ENCODE peak calls at places on chromosomes 11 and 22, in four cellular contexts. X, D, G and T are unnamed samples.
A peak's percentile ranks its signal among the peaks of the same experiment; 100 is the strongest.

GRCh38 chr22:49960967-49961600 is 512 bp downstream of the PIM3 start:
- DNase-seq in X (no peak), D (peak; percentile 70), G (no peak), T (no peak)

GRCh38 chr11:130578738-130579368 is 130.4 kb downstream of the ADAMTS15 start:
- DNase-seq in X (no peak), D (no peak), G (no peak), T (no peak)

GRCh38 chr11:14905104-14906033 is 13.3 kb upstream of the CYP2R1 start:
- DNase-seq in X (no peak), D (peak; percentile 88), G (no peak), T (no peak)

GRCh38 chr11:118434553-118435232 is 1.6 kb upstream of the KMT2A start:
- DNase-seq in X (no peak), D (peak; percentile 69), G (no peak), T (no peak)

GRCh38 chr11:73320786-73321325 is 12.8 kb downstream of the ARHGEF17 start:
- DNase-seq in X (no peak), D (no peak), G (no peak), T (no peak)

GRCh38 chr22:23404689-23405365 is 175.3 kb downstream of the IGLL1 start:
- DNase-seq in X (no peak), D (no peak), G (no peak), T (no peak)

GRCh38 chr22:30262917-30263741 is 3.5 kb downstream of the OSM start:
- DNase-seq in X (no peak), D (peak; percentile 84), G (peak; percentile 45), T (no peak)

GRCh38 chr11:5043385-5043784 is 2.9 kb upstream of the OR52J3 start:
- DNase-seq in X (peak; percentile 6), D (no peak), G (no peak), T (no peak)

GRCh38 chr11:113796663-113797259 is 17.2 kb downstream of the CLDN25 start:
- DNase-seq in X (peak; percentile 5), D (no peak), G (no peak), T (peak; percentile 36)

GRCh38 chr22:46293591-46294260 is 2.9 kb upstream of the GTSE1 start:
- DNase-seq in X (peak; percentile 27), D (no peak), G (no peak), T (no peak)

GRCh38 chr22:25452116-25452700 is 112.3 kb upstream of the GRK3 start:
- DNase-seq in X (no peak), D (no peak), G (no peak), T (no peak)

GRCh38 chr11:45921561-45922424 is 663 bp upstream of the LARGE2 start:
- DNase-seq in X (no peak), D (peak; percentile 47), G (no peak), T (no peak)

GRCh38 chr11:7677071-7677470 is 3.8 kb upstream of the CYB5R2 start:
- DNase-seq in X (no peak), D (no peak), G (no peak), T (no peak)

GRCh38 chr11:88175707-88176066 is 444 bp upstream of the RAB38 start:
- DNase-seq in X (no peak), D (no peak), G (no peak), T (no peak)

GRCh38 chr11:65491614-65492386 is 7.0 kb upstream of the MALAT1 start:
- DNase-seq in X (peak; percentile 99), D (no peak), G (no peak), T (no peak)

GRCh38 chr11:1307998-1308744 is 1.3 kb downstream of the TOLLIP start:
- DNase-seq in X (no peak), D (no peak), G (no peak), T (no peak)

GRCh38 chr22:47175761-47176359 is 413.4 kb downstream of the TBC1D22A start:
- DNase-seq in X (no peak), D (peak; percentile 43), G (no peak), T (no peak)

GRCh38 chr11:43933226-43933607 is 9.2 kb upstream of the C11orf96 start:
- DNase-seq in X (no peak), D (no peak), G (no peak), T (no peak)

GRCh38 chr11:108616549-108616948 is 23.0 kb upstream of the EXPH5 start:
- DNase-seq in X (peak; percentile 85), D (no peak), G (no peak), T (peak; percentile 50)

GRCh38 chr11:114197799-114198500 is 98.2 kb upstream of the NNMT start:
- DNase-seq in X (peak; percentile 6), D (no peak), G (no peak), T (no peak)

GRCh38 chr11:68750988-68751325 is 363 bp downstream of the TESMIN start:
- DNase-seq in X (no peak), D (no peak), G (no peak), T (no peak)

GRCh38 chr22:46352691-46353386 is 17.3 kb downstream of the TRMU start:
- DNase-seq in X (no peak), D (no peak), G (no peak), T (peak; percentile 67)

GRCh38 chr11:38718049-38718448 is 2120.0 kb upstream of the RAG2 start:
- DNase-seq in X (no peak), D (no peak), G (no peak), T (no peak)

GRCh38 chr11:16881074-16881709 is 133.0 kb downstream of the PLEKHA7 start:
- DNase-seq in X (no peak), D (no peak), G (no peak), T (peak; percentile 46)

GRCh38 chr11:94934362-94934761 is 39.0 kb downstream of the CWC15 start:
- DNase-seq in X (no peak), D (no peak), G (no peak), T (no peak)

GRCh38 chr11:46294365-46295309 is 17.2 kb downstream of the CREB3L1 start:
- DNase-seq in X (peak; percentile 93), D (no peak), G (no peak), T (peak; percentile 87)

GRCh38 chr11:124870430-124870829 is 5.2 kb downstream of the ROBO3 start:
- DNase-seq in X (no peak), D (no peak), G (no peak), T (no peak)

GRCh38 chr11:103326070-103326794 is 217.0 kb downstream of the DYNC2H1 start:
- DNase-seq in X (peak; percentile 80), D (peak; percentile 45), G (no peak), T (peak; percentile 11)

GRCh38 chr22:28894320-28894719 is 10.9 kb downstream of the ZNRF3 start:
- DNase-seq in X (no peak), D (no peak), G (no peak), T (no peak)

GRCh38 chr11:74008373-74009229 is at the start of gene UCP3:
- DNase-seq in X (no peak), D (no peak), G (no peak), T (no peak)

GRCh38 chr11:36165638-36166389 is 123.4 kb downstream of the COMMD9 start:
- DNase-seq in X (no peak), D (no peak), G (no peak), T (no peak)

GRCh38 chr11:35040221-35040942 is 98.6 kb upstream of the CD44 start:
- DNase-seq in X (peak; percentile 73), D (peak; percentile 87), G (no peak), T (peak; percentile 27)

GRCh38 chr22:43818981-43819690 is 7.0 kb upstream of the EFCAB6 start:
- DNase-seq in X (no peak), D (no peak), G (no peak), T (no peak)

GRCh38 chr22:32200752-32201151 is 4.1 kb downstream of the RFPL2 start:
- DNase-seq in X (no peak), D (no peak), G (no peak), T (no peak)

GRCh38 chr22:40654522-40655167 is 18.1 kb upstream of the MRTFA start:
- DNase-seq in X (no peak), D (no peak), G (peak; percentile 32), T (no peak)